ENCODE peak calls at places on chromosomes 13 and 19, in eight cellular contexts. C, P, H, Y, T, K, G and N are unnamed samples.

GRCh38 chr19:19096641-19097627 is 33.1 kb downstream of the SLC25A42 start:
- DNase-seq in Y (no peak), P (no peak), T (no peak), K (no peak), H (no peak), G (no peak), C (no peak), N (no peak)

GRCh38 chr19:54517483-54517882 is 14.9 kb downstream of the LAIR2 start:
- DNase-seq in G (peak), H (peak), T (peak), P (peak), C (peak), Y (peak), K (peak), N (peak)

GRCh38 chr13:112911883-112912282 is 57.1 kb upstream of the MCF2L start:
- DNase-seq in P (no peak), Y (no peak), C (no peak), T (no peak), G (no peak), H (no peak), K (no peak), N (no peak)

GRCh38 chr19:18415177-18415867 is 3.9 kb upstream of the SSBP4 start:
- DNase-seq in H (no peak), K (peak), G (no peak), C (peak), T (no peak), Y (no peak), P (no peak), N (peak)

GRCh38 chr13:53351040-53351439 is 322.4 kb downstream of the OLFM4 start:
- DNase-seq in C (no peak), Y (no peak), P (no peak), K (no peak), H (no peak), G (no peak), T (no peak), N (no peak)

GRCh38 chr13:56314755-56315154 is 826.0 kb upstream of the PRR20A start:
- DNase-seq in Y (no peak), C (no peak), H (no peak), K (no peak), G (no peak), P (no peak), T (no peak), N (no peak)

GRCh38 chr13:45339867-45340266 is 1.1 kb downstream of the TPT1 start:
- DNase-seq in K (no peak), H (peak), T (no peak), P (no peak), C (no peak), Y (no peak), G (no peak), N (no peak)

GRCh38 chr19:14113762-14114414 is 3.7 kb downstream of the PRKACA start:
- DNase-seq in P (no peak), C (no peak), T (no peak), Y (peak), H (peak), G (no peak), K (peak), N (no peak)

GRCh38 chr19:7395360-7395781 is 46.6 kb downstream of the ARHGEF18 start:
- DNase-seq in K (no peak), G (peak), Y (no peak), T (no peak), C (peak), H (peak), P (no peak), N (no peak)